ENCODE peak calls at places on chromosomes 6 and 20, in four cellular contexts. M is stimulated activated naive CD8-positive, alpha-beta T cell treated with anti-CD3 and anti-CD28 coated beads, Interleukin-15, Interleukin-2, amounts not matched to agents 100 U/mL and 50 U/mL, for 24 hours; A is NCI-H774; V is H4. R is an unnamed sample.

GRCh38 chr6:134342211-134342610 is 24.3 kb upstream of the SGK1 start:
- DNase-seq in M (no peak), A (no peak), V (no peak), R (no peak)

GRCh38 chr6:155128971-155129370 is 133.9 kb downstream of the TIAM2 start:
- DNase-seq in M (no peak), A (no peak), V (no peak), R (no peak)

GRCh38 chr6:71091167-71091566 is 134.3 kb upstream of the B3GAT2 start:
- DNase-seq in M (no peak), A (no peak), V (no peak), R (no peak)

GRCh38 chr6:16337280-16337975 is 99.0 kb downstream of the GMPR start:
- DNase-seq in M (no peak), A (no peak), V (peak), R (no peak)

GRCh38 chr6:45116714-45117410 is 211.3 kb upstream of the RUNX2 start:
- DNase-seq in M (no peak), A (no peak), V (peak), R (no peak)

GRCh38 chr6:11460001-11460668 is 77.4 kb upstream of the TMEM170B start:
- DNase-seq in M (peak), A (no peak), V (peak), R (no peak)

GRCh38 chr6:112909781-112910180 is 562.7 kb downstream of the RFPL4B start:
- DNase-seq in M (no peak), A (no peak), V (no peak), R (no peak)

GRCh38 chr20:41406307-41406706 is 39.7 kb upstream of the EMILIN3 start:
- DNase-seq in M (no peak), A (no peak), V (no peak), R (no peak)

GRCh38 chr6:43274916-43275597 is 23.0 kb upstream of the SLC22A7 start:
- DNase-seq in M (peak), A (no peak), V (no peak), R (no peak)

GRCh38 chr6:164108869-164109769 is 694.6 kb downstream of the QKI start:
- DNase-seq in M (no peak), A (no peak), V (peak), R (no peak)

R was measured in effector CD4-positive, alpha-beta T cell.